ENCODE peak calls at places on chromosome 1, in seven cellular contexts. A is left ventricle myocardium inferior, U is glomerular endothelial cell, G is hepatocyte, N is tibial artery, D is HCEC 1CT, Y is LHCN-M2. H is an unnamed sample.

GRCh38 chr1:162485236-162485635 is 12.4 kb upstream of the UHMK1 start:
- DNase-seq in U (no peak), D (peak), Y (peak), G (no peak), N (no peak), A (no peak), H (peak)

GRCh38 chr1:43992232-43992995 is 1.0 kb downstream of the CCDC24 start:
- DNase-seq in U (no peak), D (no peak), A (no peak), G (no peak), N (no peak), Y (no peak), H (no peak)

GRCh38 chr1:244603498-244603897 is 49.4 kb upstream of the DESI2 start:
- DNase-seq in A (no peak), N (no peak), Y (peak), D (peak), G (peak), U (no peak), H (peak)

GRCh38 chr1:199038188-199038587 is 399.3 kb downstream of the PTPRC start:
- DNase-seq in D (no peak), N (no peak), U (no peak), Y (no peak), A (no peak), G (no peak), H (no peak)

GRCh38 chr1:12506581-12507280 is 111.3 kb downstream of the DHRS3 start:
- DNase-seq in U (no peak), A (no peak), G (no peak), Y (no peak), D (no peak), N (no peak), H (no peak)

GRCh38 chr1:47406966-47407365 is 9.1 kb upstream of the FOXE3 start:
- DNase-seq in U (no peak), N (no peak), D (peak), G (no peak), A (no peak), Y (no peak), H (no peak)

GRCh38 chr1:58823481-58824010 is 39.7 kb upstream of the JUN start:
- DNase-seq in A (no peak), D (peak), G (peak), U (no peak), Y (peak), N (no peak), H (peak)

GRCh38 chr1:228754646-228755268 is 19.5 kb downstream of the RHOU start:
- DNase-seq in N (no peak), D (no peak), A (no peak), Y (no peak), U (no peak), G (no peak), H (no peak)

H was measured in cardiac fibroblast.